ENCODE peak calls at places on chromosomes 2 and 18, in seven cellular contexts. V, Y, Q, U, R, J and Z are unnamed samples. For H3K4me1, the result is how much of the 10 kb centered on the place peaks cover.

GRCh38 chr2:38866773-38867443 is 8.8 kb downstream of the DHX57 start:
- DNase-seq in V (no peak), Y (no peak), Q (no peak), U (no peak), R (no peak), J (no peak), Z (no peak)

GRCh38 chr2:172416447-172417058 is 10.8 kb upstream of the ITGA6 start:
- DNase-seq in V (no peak), Y (no peak), Q (no peak), U (no peak), R (no peak), J (no peak), Z (no peak)

GRCh38 chr2:14420851-14421250 is 211.7 kb upstream of the LRATD1 start:
- DNase-seq in V (no peak), Y (no peak), Q (no peak), U (no peak), R (no peak), J (no peak), Z (no peak)

GRCh38 chr2:235300368-235301201 is 193.3 kb upstream of the AGAP1 start:
- DNase-seq in V (no peak), Y (no peak), Q (no peak), U (no peak), R (no peak), J (peak), Z (no peak)

GRCh38 chr2:28150994-28151393 is 241.7 kb upstream of the FOSL2 start:
- DNase-seq in V (no peak), Y (no peak), Q (no peak), U (no peak), R (no peak), J (no peak), Z (no peak)

GRCh38 chr18:52992041-52992440 is 652.0 kb downstream of the DCC start:
- DNase-seq in V (no peak), Y (peak), Q (no peak), U (no peak), R (no peak), J (no peak), Z (no peak)

GRCh38 chr2:145771526-145771925 is 1251.6 kb upstream of the ZEB2 start:
- DNase-seq in V (no peak), Y (no peak), Q (no peak), U (no peak), R (no peak), J (no peak), Z (no peak)

GRCh38 chr18:35920623-35921022 is 51.9 kb upstream of the RMP24 start:
- DNase-seq in V (no peak), Y (no peak), Q (no peak), U (no peak), R (no peak), J (no peak), Z (no peak)

GRCh38 chr18:50715919-50716318 is 103.9 kb downstream of the MRO start:
- DNase-seq in V (no peak), Y (no peak), Q (no peak), U (no peak), R (no peak), J (no peak), Z (no peak)

GRCh38 chr2:20664431-20665260 is 2.3 kb upstream of the GDF7 start:
- DNase-seq in V (no peak), Y (peak), Q (no peak), U (peak), R (no peak), J (no peak), Z (no peak)
- TF ChIP-seq POLR2A in V (no peak), Y (no peak), Q (no peak), U (no peak), R (no peak), J (no peak), Z (no peak)

DNA sequence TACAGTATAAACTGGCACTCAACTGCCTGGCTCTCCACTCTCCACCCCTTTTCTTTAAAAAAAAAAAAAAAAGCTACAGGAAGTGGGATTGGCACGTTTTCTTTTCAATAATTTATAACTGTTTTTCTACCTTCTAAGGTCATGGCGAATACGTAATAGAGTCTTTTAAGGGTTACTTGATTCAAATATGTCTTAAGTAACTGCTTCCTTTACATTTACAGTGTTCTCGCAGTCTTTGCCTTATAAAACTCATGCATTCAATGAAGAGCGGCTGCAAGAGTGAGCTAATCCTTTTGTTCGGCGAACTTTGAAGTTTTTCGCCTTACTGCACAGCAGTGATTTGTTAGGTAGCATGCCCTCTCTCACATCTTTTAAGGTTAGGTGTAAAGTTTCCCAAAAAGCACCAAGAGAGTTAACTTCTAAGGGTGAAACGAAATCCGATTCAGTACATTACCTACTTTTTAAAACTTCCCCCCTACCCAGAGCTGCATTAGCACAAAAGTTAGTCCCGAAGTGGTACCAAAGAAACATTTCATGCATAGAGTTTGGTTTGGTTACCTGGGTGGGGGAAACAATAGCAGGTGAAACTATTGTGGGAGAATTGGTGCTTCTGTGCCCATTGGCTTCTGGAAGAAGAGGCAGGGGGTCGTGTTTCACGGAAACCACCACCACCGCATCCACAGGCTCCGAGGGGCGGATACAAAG is 2.0 kb downstream of the KCTD1 start:
- DNase-seq in V (no peak), Y (no peak), Q (no peak), U (no peak), R (no peak), J (no peak), Z (no peak)
- H3K4me1 ChIP-seq in V (under half), Y (half or more), Q (under half), U (under half), R (half or more), J (under half), Z (under half)

GRCh38 chr2:233228414-233228813 is 23.1 kb upstream of the ATG16L1 start:
- DNase-seq in V (no peak), Y (no peak), Q (no peak), U (no peak), R (no peak), J (no peak), Z (no peak)
- H3K27ac ChIP-seq in V (no peak), Y (no peak), Q (no peak), U (no peak), R (no peak), J (no peak), Z (no peak)

DNA sequence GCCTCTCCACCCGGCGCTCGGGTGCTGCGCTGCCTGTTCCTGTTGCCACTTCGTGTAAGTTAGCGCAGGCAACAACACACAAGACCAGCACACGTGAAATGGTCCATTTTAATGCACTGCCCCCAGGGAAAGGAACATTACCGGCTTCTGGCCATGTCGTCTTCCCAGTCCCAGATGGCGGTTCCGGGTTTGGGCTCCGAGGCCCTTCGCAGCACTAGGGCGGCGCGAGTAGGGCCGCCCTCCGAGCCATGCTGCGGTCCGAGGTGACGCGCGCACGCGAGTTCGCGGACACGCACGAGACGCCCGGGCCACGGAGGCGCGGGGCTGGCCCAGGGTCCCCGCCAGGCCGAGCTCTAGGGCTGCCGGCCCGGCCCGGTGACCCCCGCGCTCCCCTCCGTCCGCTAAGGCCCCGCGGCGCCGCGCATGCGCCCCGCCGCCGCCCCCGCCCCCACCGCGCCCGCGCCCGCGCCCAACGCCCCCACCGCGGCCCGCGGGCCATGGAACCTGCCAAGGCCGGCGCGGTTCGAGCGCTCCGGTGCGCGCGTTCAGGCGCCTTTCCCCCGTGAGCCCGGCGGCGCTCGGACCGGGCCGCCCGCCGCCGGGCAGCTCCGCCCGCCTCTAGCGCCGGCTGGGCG is 365 bp upstream of the ZNF236 start:
- DNase-seq in V (peak), Y (no peak), Q (no peak), U (peak), R (peak), J (peak), Z (no peak)
- TF ChIP-seq POLR2A in V (peak), Y (peak), Q (peak), U (peak), R (peak), J (peak), Z (peak)

GRCh38 chr2:102030502-102030854 is 38.7 kb downstream of the IL1R2 start:
- DNase-seq in V (no peak), Y (no peak), Q (no peak), U (no peak), R (no peak), J (no peak), Z (no peak)

GRCh38 chr2:102030855-102031527 is 39.2 kb downstream of the IL1R2 start:
- DNase-seq in V (no peak), Y (peak), Q (no peak), U (no peak), R (no peak), J (no peak), Z (no peak)

GRCh38 chr2:102033750-102034682 is 42.3 kb downstream of the IL1R2 start:
- DNase-seq in V (no peak), Y (peak), Q (no peak), U (no peak), R (no peak), J (no peak), Z (no peak)

GRCh38 chr2:102033028-102033749 is 41.4 kb downstream of the IL1R2 start:
- DNase-seq in V (peak), Y (peak), Q (peak), U (peak), R (peak), J (peak), Z (no peak)

DNA sequence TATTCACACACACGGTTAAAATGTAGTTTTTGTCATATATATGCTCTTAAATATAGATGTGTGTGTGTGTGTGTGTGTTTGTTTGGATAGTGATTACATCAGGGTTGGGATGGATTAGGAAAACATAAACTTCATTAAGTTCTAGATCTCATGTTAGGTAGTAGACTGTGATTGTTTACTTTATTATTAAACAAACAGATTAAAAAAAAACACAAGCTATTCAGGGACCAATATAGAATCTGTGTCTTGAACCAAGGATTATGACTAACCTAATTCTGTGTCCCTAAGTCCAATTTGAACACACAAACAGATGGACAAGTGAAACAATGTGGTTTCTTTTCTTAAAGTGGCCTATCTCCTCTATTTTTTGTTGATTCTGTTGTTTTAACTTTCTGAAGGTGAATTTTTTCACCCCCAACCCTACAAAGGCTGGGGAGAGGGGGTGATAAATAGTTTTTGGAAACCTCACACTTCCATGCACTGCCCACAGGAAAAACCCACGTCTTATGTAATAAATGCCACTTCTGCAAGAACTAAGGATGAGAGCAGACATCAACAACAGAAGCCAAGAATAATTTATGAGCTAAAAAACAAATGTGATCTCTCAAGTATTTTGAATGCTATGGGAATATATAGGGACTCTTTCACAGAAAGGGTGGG is 40.7 kb downstream of the IL1R2 start:
- DNase-seq in V (no peak), Y (peak), Q (no peak), U (no peak), R (no peak), J (no peak), Z (no peak)
- H3K4me1 ChIP-seq in V (under half), Y (half or more), Q (under half), U (under half), R (under half), J (under half), Z (half or more)

DNA sequence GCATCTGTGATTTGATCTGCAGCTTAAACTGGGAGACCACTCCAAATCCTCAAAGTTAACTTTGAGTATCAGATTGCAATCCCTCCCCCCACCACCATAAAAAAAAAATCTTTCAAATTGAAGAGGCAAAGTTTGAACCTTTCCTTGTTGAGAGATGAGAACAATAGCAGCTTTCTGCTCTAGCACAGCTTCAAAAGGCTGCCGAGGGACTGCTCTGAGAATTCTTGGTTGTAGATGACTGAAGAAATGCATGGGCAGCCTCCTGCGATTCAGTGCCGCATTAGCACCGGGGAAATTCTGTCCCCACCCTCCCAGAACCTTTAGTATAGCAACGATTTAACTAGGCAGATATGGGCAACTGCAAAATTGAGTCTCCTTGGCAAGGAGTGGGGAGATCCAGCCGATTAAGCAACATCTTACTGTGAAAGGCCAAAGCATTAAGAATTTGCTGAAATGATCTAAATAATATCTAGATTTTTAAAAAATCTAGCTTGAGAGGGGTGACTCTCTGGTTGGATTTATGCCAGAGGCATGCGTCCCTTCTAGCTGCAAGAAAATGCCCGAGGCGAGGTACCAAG is 3.9 kb upstream of the SP5 start:
- DNase-seq in V (no peak), Y (peak), Q (no peak), U (no peak), R (no peak), J (no peak), Z (no peak)
- H3K27ac ChIP-seq in V (no peak), Y (peak), Q (no peak), U (no peak), R (no peak), J (no peak), Z (no peak)

DNA sequence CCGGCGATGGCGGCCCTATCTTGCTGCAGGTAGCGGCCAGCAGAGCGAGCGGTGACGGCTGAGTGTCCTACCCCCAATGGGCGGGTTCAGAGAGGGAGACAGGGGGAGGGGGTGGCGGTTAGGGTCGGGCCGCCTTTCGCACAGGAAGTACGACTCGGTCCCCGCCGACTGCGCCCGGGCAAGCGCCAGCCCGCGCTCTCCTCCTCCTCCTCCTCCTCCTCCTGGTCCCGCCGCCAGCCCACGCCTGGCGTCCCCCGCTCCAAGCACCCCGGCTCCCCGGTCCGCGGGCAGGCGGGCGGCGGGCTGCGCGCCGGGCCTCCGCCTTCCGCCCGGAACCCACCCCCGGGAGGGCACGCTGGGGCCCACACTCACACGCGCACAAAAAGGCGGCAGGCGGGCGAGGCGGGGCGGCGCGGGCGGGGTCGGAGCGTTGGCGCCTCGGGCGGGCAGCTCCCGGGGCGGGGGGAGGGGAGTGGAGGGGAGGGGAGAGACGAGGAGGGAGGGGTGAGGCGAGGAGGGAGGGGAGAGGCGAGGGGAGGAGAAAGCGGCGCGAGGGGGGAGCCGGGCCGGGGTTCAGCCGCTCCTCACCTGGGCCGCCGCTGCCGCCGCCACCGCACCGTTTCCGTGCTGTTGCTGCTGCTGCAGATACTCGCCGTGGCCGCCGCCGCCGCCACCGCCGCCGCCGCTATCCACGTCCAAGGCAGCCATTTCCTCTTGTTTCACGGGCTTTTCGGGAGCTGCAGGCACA is 1.2 kb downstream of the SP3 start:
- DNase-seq in V (peak), Y (peak), Q (peak), U (peak), R (peak), J (peak), Z (peak)
- TF ChIP-seq POLR2A in V (peak), Y (peak), Q (peak), U (peak), R (no peak), J (peak), Z (no peak)

GRCh38 chr2:128301501-128301966 is 17.1 kb downstream of the HS6ST1 start:
- DNase-seq in V (no peak), Y (no peak), Q (no peak), U (peak), R (peak), J (no peak), Z (no peak)

GRCh38 chr2:128301021-128301420 is 17.6 kb downstream of the HS6ST1 start:
- DNase-seq in V (no peak), Y (no peak), Q (no peak), U (peak), R (no peak), J (no peak), Z (no peak)

GRCh38 chr2:128303095-128303791 is 15.4 kb downstream of the HS6ST1 start:
- DNase-seq in V (no peak), Y (no peak), Q (no peak), U (peak), R (no peak), J (no peak), Z (no peak)

GRCh38 chr2:128302744-128303067 is 16.0 kb downstream of the HS6ST1 start:
- DNase-seq in V (no peak), Y (no peak), Q (no peak), U (peak), R (no peak), J (no peak), Z (no peak)

DNA sequence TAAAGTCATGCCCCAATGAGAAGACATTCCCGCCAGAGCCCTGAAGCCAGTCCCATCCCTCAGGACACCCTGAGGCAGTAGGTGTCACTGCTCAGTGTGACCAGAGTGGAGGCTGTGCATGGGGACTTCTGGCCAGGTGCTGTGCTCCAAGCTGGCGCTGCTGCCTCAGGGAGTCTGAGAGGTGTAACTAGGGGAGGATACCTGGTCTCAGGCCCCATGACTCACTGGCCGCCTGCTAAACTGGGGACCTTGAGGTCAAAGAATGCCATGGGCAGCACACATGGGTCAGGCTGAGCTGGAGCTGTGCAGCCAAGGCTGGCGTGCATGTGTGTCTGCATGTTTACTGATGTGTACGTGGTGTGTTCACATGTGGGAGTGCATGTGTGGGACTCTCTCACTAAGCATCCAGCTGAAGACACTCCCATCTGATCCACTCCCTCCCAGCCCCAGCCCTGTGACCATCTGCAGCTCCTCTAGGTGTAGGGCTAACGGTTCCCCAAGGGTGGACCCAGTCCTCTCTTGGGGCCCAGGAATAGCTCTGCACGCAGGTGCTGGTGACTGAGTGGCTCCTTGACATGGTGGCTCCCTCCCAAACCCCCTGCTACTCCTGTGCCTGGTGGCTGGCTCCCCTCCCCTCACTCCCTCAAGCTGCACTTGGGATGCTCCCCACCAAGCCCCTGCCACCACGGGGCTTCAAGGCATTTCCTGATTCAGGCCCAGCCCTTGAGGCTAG is 16.5 kb downstream of the HS6ST1 start:
- DNase-seq in V (no peak), Y (no peak), Q (no peak), U (peak), R (peak), J (no peak), Z (no peak)
- H3K4me1 ChIP-seq in V (under half), Y (under half), Q (under half), U (under half), R (half or more), J (under half), Z (half or more)